ENCODE peak calls at places on chromosome 14, in nine cellular contexts. W is stimulated activated CD4-positive, alpha-beta T cell treated with anti-CD3 and anti-CD28 coated beads, Interleukin-4, amount 100 ng/mL, for 24 hours; J is T-helper 9 cell; K is glutamatergic neuron; Q is activated T-cell treated with anti-CD3 and anti-CD28 coated beads for 1 hour; C is anterior cingulate cortex; H is T-cell; S is IMR-90; N is posterior cingulate gyrus. R is an unnamed sample.

GRCh38 chr14:61472025-61472672 is 150.8 kb downstream of the PRKCH start:
- DNase-seq in W (peak), J (no peak), K (no peak), Q (no peak), C (no peak), H (peak), S (peak), N (no peak), R (no peak)

GRCh38 chr14:77063581-77064289 is 34.3 kb upstream of the CIPC start:
- DNase-seq in W (no peak), J (no peak), K (no peak), Q (no peak), C (peak), H (no peak), S (peak), N (no peak), R (no peak)

GRCh38 chr14:22994762-22995275 is 12.5 kb upstream of the AJUBA start:
- DNase-seq in W (peak), J (no peak), K (peak), Q (no peak), C (no peak), H (no peak), S (peak), N (no peak), R (peak)

GRCh38 chr14:71856199-71856919 is 75.9 kb upstream of the RGS6 start:
- DNase-seq in W (no peak), J (no peak), K (peak), Q (no peak), C (no peak), H (no peak), S (no peak), N (no peak), R (no peak)

GRCh38 chr14:69226736-69227135 is 33.2 kb upstream of the GALNT16 start:
- DNase-seq in W (no peak), J (no peak), K (no peak), Q (no peak), C (no peak), H (no peak), S (no peak), N (no peak), R (no peak)

GRCh38 chr14:95185452-95186392 is 28.4 kb upstream of the DICER1 start:
- DNase-seq in W (no peak), J (no peak), K (no peak), Q (no peak), C (no peak), H (no peak), S (peak), N (no peak), R (no peak)

GRCh38 chr14:94047581-94047980 is 21.4 kb downstream of the OTUB2 start:
- DNase-seq in W (no peak), J (no peak), K (no peak), Q (no peak), C (no peak), H (no peak), S (no peak), N (no peak), R (no peak)

GRCh38 chr14:85535916-85536834 is 6.2 kb downstream of the FLRT2 start:
- DNase-seq in W (no peak), J (no peak), K (no peak), Q (no peak), C (no peak), H (no peak), S (peak), N (no peak), R (no peak)

GRCh38 chr14:40204441-40205175 is 772.4 kb upstream of the FBXO33 start:
- DNase-seq in W (no peak), J (no peak), K (no peak), Q (no peak), C (no peak), H (no peak), S (no peak), N (no peak), R (no peak)

GRCh38 chr14:73240816-73241480 is 3.6 kb downstream of the PAPLN start:
- DNase-seq in W (no peak), J (no peak), K (no peak), Q (no peak), C (no peak), H (no peak), S (no peak), N (no peak), R (peak)

GRCh38 chr14:71121711-71122110 is 214.5 kb downstream of the PCNX1 start:
- DNase-seq in W (no peak), J (no peak), K (no peak), Q (no peak), C (no peak), H (no peak), S (no peak), N (no peak), R (no peak)

GRCh38 chr14:39264558-39264957 is 30.8 kb downstream of the MIA2 start:
- DNase-seq in W (no peak), J (no peak), K (no peak), Q (no peak), C (no peak), H (no peak), S (no peak), N (no peak), R (no peak)

GRCh38 chr14:49636866-49637265 is 1.8 kb upstream of the DNAAF2 start:
- DNase-seq in W (no peak), J (no peak), K (no peak), Q (no peak), C (no peak), H (no peak), S (no peak), N (no peak), R (no peak)

GRCh38 chr14:50769893-50770500 is 61.0 kb downstream of the NIN start:
- DNase-seq in W (no peak), J (no peak), K (no peak), Q (no peak), C (no peak), H (no peak), S (no peak), N (no peak), R (no peak)

GRCh38 chr14:102911541-102911951 is 10.9 kb upstream of the AMN start:
- DNase-seq in W (no peak), J (no peak), K (no peak), Q (no peak), C (no peak), H (no peak), S (no peak), N (no peak), R (no peak)

GRCh38 chr14:79419571-79420327 is 791.6 kb downstream of the DIO2 start:
- DNase-seq in W (no peak), J (no peak), K (no peak), Q (no peak), C (no peak), H (no peak), S (peak), N (no peak), R (no peak)

GRCh38 chr14:59239030-59239429 is 50.6 kb downstream of the DAAM1 start:
- DNase-seq in W (no peak), J (no peak), K (no peak), Q (no peak), C (no peak), H (no peak), S (no peak), N (no peak), R (no peak)

GRCh38 chr14:100283984-100284881 is 22.0 kb downstream of the SLC25A29 start:
- DNase-seq in W (no peak), J (no peak), K (no peak), Q (no peak), C (no peak), H (no peak), S (no peak), N (no peak), R (no peak)

GRCh38 chr14:51654549-51654879 is 2.8 kb downstream of the FRMD6 start:
- DNase-seq in W (no peak), J (no peak), K (no peak), Q (no peak), C (no peak), H (no peak), S (no peak), N (no peak), R (no peak)

GRCh38 chr14:95759952-95760351 is 46.0 kb upstream of the TCL1A start:
- DNase-seq in W (no peak), J (no peak), K (no peak), Q (no peak), C (no peak), H (no peak), S (no peak), N (no peak), R (no peak)

GRCh38 chr14:23478109-23478698 is 8.7 kb downstream of the NGDN start:
- DNase-seq in W (peak), J (peak), K (peak), Q (peak), C (no peak), H (peak), S (peak), N (no peak), R (peak)

GRCh38 chr14:75399819-75400678 is 27.8 kb upstream of the JDP2 start:
- DNase-seq in W (no peak), J (no peak), K (no peak), Q (no peak), C (peak), H (no peak), S (no peak), N (peak), R (no peak)

GRCh38 chr14:64865992-64866391 is 13.7 kb downstream of the SPTB start:
- DNase-seq in W (no peak), J (no peak), K (no peak), Q (no peak), C (no peak), H (no peak), S (no peak), N (no peak), R (no peak)

GRCh38 chr14:55749201-55749812 is 169.3 kb downstream of the KTN1 start:
- DNase-seq in W (no peak), J (no peak), K (no peak), Q (no peak), C (no peak), H (no peak), S (peak), N (no peak), R (no peak)

GRCh38 chr14:36700656-36701055 is 39.0 kb downstream of the PAX9 start:
- DNase-seq in W (no peak), J (no peak), K (no peak), Q (no peak), C (no peak), H (no peak), S (no peak), N (no peak), R (no peak)

GRCh38 chr14:103008768-103009342 is 48.5 kb downstream of the CDC42BPB start:
- DNase-seq in W (no peak), J (no peak), K (no peak), Q (no peak), C (no peak), H (no peak), S (peak), N (no peak), R (no peak)

R was measured in GM20000.